ENCODE peak calls at places on chromosomes 7 and 10, in five cellular contexts. One of them, this sample, is unnamed.

GRCh38 chr10:14129770-14130169 is 201.0 kb downstream of the FRMD4A start:
- DNase-seq in NCI-H510A treated with DMSO at 0.1 percent for 48 hours: no peak
- DNase-seq in HCEC 1CT: no peak
- DNase-seq in heart left ventricle: no peak
- DNase-seq in IMR-90: no peak
- DNase-seq in this sample: no peak

GRCh38 chr10:21514808-21515580 is 10.5 kb downstream of the SKIDA1 start:
- DNase-seq in NCI-H510A treated with DMSO at 0.1 percent for 48 hours: no peak
- DNase-seq in HCEC 1CT: no peak
- DNase-seq in heart left ventricle: no peak
- DNase-seq in IMR-90: no peak
- DNase-seq in this sample: no peak

GRCh38 chr10:14466256-14466655 is 135.5 kb upstream of the FRMD4A start:
- DNase-seq in NCI-H510A treated with DMSO at 0.1 percent for 48 hours: no peak
- DNase-seq in HCEC 1CT: peak
- DNase-seq in heart left ventricle: no peak
- DNase-seq in IMR-90: peak
- DNase-seq in this sample: no peak

GRCh38 chr7:102288285-102288930 is 1.7 kb downstream of the SH2B2 start:
- DNase-seq in NCI-H510A treated with DMSO at 0.1 percent for 48 hours: no peak
- DNase-seq in HCEC 1CT: no peak
- DNase-seq in heart left ventricle: no peak
- DNase-seq in IMR-90: no peak
- DNase-seq in this sample: no peak

GRCh38 chr7:150568714-150569113 is 1.5 kb downstream of the GIMAP4 start:
- DNase-seq in NCI-H510A treated with DMSO at 0.1 percent for 48 hours: no peak
- DNase-seq in HCEC 1CT: no peak
- DNase-seq in heart left ventricle: no peak
- DNase-seq in IMR-90: no peak
- DNase-seq in this sample: no peak

GRCh38 chr7:32154797-32155196 is 84.6 kb upstream of the PDE1C start:
- DNase-seq in NCI-H510A treated with DMSO at 0.1 percent for 48 hours: no peak
- DNase-seq in HCEC 1CT: peak
- DNase-seq in heart left ventricle: peak
- DNase-seq in IMR-90: peak
- DNase-seq in this sample: no peak

GRCh38 chr7:108316708-108317107 is 139.5 kb downstream of the NRCAM start:
- DNase-seq in NCI-H510A treated with DMSO at 0.1 percent for 48 hours: no peak
- DNase-seq in HCEC 1CT: no peak
- DNase-seq in heart left ventricle: no peak
- DNase-seq in IMR-90: no peak
- DNase-seq in this sample: no peak

GRCh38 chr7:139041378-139042053 is 5.7 kb upstream of the ZC3HAV1L start:
- DNase-seq in NCI-H510A treated with DMSO at 0.1 percent for 48 hours: peak
- DNase-seq in HCEC 1CT: no peak
- DNase-seq in heart left ventricle: no peak
- DNase-seq in IMR-90: no peak
- DNase-seq in this sample: no peak

GRCh38 chr10:34941471-34942357 is 126.6 kb upstream of the PARD3 start:
- DNase-seq in NCI-H510A treated with DMSO at 0.1 percent for 48 hours: no peak
- DNase-seq in HCEC 1CT: no peak
- DNase-seq in heart left ventricle: no peak
- DNase-seq in IMR-90: peak
- DNase-seq in this sample: peak

GRCh38 chr10:62109532-62110293 is 158.9 kb downstream of the RTKN2 start:
- DNase-seq in NCI-H510A treated with DMSO at 0.1 percent for 48 hours: no peak
- DNase-seq in HCEC 1CT: no peak
- DNase-seq in heart left ventricle: no peak
- DNase-seq in IMR-90: no peak
- DNase-seq in this sample: no peak

GRCh38 chr10:110511734-110512449 is 14.2 kb downstream of the DUSP5 start:
- DNase-seq in NCI-H510A treated with DMSO at 0.1 percent for 48 hours: no peak
- DNase-seq in HCEC 1CT: peak
- DNase-seq in heart left ventricle: no peak
- DNase-seq in IMR-90: no peak
- DNase-seq in this sample: no peak

GRCh38 chr10:86285136-86285790 is 81.3 kb downstream of the GRID1 start:
- DNase-seq in NCI-H510A treated with DMSO at 0.1 percent for 48 hours: no peak
- DNase-seq in HCEC 1CT: no peak
- DNase-seq in heart left ventricle: no peak
- DNase-seq in IMR-90: no peak
- DNase-seq in this sample: no peak

GRCh38 chr10:125520968-125521367 is 162.0 kb downstream of the TEX36 start:
- DNase-seq in NCI-H510A treated with DMSO at 0.1 percent for 48 hours: no peak
- DNase-seq in HCEC 1CT: no peak
- DNase-seq in heart left ventricle: no peak
- DNase-seq in IMR-90: no peak
- DNase-seq in this sample: no peak

GRCh38 chr7:99740573-99741437 is 5.8 kb upstream of the CYP3A7 start:
- DNase-seq in NCI-H510A treated with DMSO at 0.1 percent for 48 hours: no peak
- DNase-seq in HCEC 1CT: peak
- DNase-seq in heart left ventricle: no peak
- DNase-seq in IMR-90: peak
- DNase-seq in this sample: peak

GRCh38 chr10:14423111-14423744 is 92.5 kb upstream of the FRMD4A start:
- DNase-seq in NCI-H510A treated with DMSO at 0.1 percent for 48 hours: no peak
- DNase-seq in HCEC 1CT: no peak
- DNase-seq in heart left ventricle: no peak
- DNase-seq in IMR-90: no peak
- DNase-seq in this sample: no peak

GRCh38 chr10:84172435-84173356 is 905 bp upstream of the GPR15LG start:
- DNase-seq in NCI-H510A treated with DMSO at 0.1 percent for 48 hours: no peak
- DNase-seq in HCEC 1CT: no peak
- DNase-seq in heart left ventricle: no peak
- DNase-seq in IMR-90: no peak
- DNase-seq in this sample: no peak

GRCh38 chr7:158828343-158829020 is 827 bp downstream of the ESYT2 start:
- DNase-seq in NCI-H510A treated with DMSO at 0.1 percent for 48 hours: peak
- DNase-seq in HCEC 1CT: no peak
- DNase-seq in heart left ventricle: peak
- DNase-seq in IMR-90: no peak
- DNase-seq in this sample: peak

GRCh38 chr10:124318811-124319210 is 99.9 kb downstream of the OAT start:
- DNase-seq in NCI-H510A treated with DMSO at 0.1 percent for 48 hours: no peak
- DNase-seq in HCEC 1CT: no peak
- DNase-seq in heart left ventricle: no peak
- DNase-seq in IMR-90: no peak
- DNase-seq in this sample: no peak

GRCh38 chr7:3194501-3195141 is 106.4 kb upstream of the SDK1 start:
- DNase-seq in NCI-H510A treated with DMSO at 0.1 percent for 48 hours: no peak
- DNase-seq in HCEC 1CT: peak
- DNase-seq in heart left ventricle: no peak
- DNase-seq in IMR-90: peak
- DNase-seq in this sample: peak

GRCh38 chr7:156780724-156781455 is 112.1 kb downstream of the LMBR1 start:
- DNase-seq in NCI-H510A treated with DMSO at 0.1 percent for 48 hours: no peak
- DNase-seq in HCEC 1CT: no peak
- DNase-seq in heart left ventricle: no peak
- DNase-seq in IMR-90: no peak
- DNase-seq in this sample: no peak

GRCh38 chr10:17643339-17643754 is 604 bp upstream of the STAM start:
- DNase-seq in NCI-H510A treated with DMSO at 0.1 percent for 48 hours: no peak
- DNase-seq in HCEC 1CT: peak
- DNase-seq in heart left ventricle: peak
- DNase-seq in IMR-90: peak
- DNase-seq in this sample: peak

GRCh38 chr10:132684164-132684891 is 101.6 kb downstream of the NKX6-2 start:
- DNase-seq in NCI-H510A treated with DMSO at 0.1 percent for 48 hours: no peak
- DNase-seq in HCEC 1CT: peak
- DNase-seq in heart left ventricle: peak
- DNase-seq in IMR-90: peak
- DNase-seq in this sample: no peak

GRCh38 chr7:15315678-15316077 is 246.1 kb downstream of the AGMO start:
- DNase-seq in NCI-H510A treated with DMSO at 0.1 percent for 48 hours: no peak
- DNase-seq in HCEC 1CT: no peak
- DNase-seq in heart left ventricle: no peak
- DNase-seq in IMR-90: no peak
- DNase-seq in this sample: no peak

GRCh38 chr10:132972986-132973902 is 30.9 kb upstream of the CFAP46 start:
- DNase-seq in NCI-H510A treated with DMSO at 0.1 percent for 48 hours: no peak
- DNase-seq in HCEC 1CT: no peak
- DNase-seq in heart left ventricle: no peak
- DNase-seq in IMR-90: no peak
- DNase-seq in this sample: no peak

This sample was measured in fibroblast of villous mesenchyme.